ENCODE peak calls at places on chromosomes 1 and 21, in four cellular contexts. J is right lobe of liver, U is IMR-90, Y is ovary. F is an unnamed sample.

GRCh38 chr1:69991644-69992043 is 213.7 kb downstream of the LRRC40 start:
- DNase-seq in J (no peak), U (peak), Y (no peak), F (no peak)

GRCh38 chr1:23187637-23188036 is 19.0 kb upstream of the LUZP1 start:
- DNase-seq in J (peak), U (no peak), Y (no peak), F (no peak)

GRCh38 chr21:27837933-27838332 is 871.0 kb upstream of the ADAMTS5 start:
- DNase-seq in J (no peak), U (no peak), Y (no peak), F (no peak)

GRCh38 chr1:205812271-205812877 is 624 bp downstream of the SLC41A1 start:
- DNase-seq in J (no peak), U (peak), Y (peak), F (peak)

GRCh38 chr1:29563571-29563970 is 327.2 kb downstream of the PTPRU start:
- DNase-seq in J (no peak), U (peak), Y (no peak), F (no peak)

GRCh38 chr1:79052829-79053449 is 46.4 kb upstream of the ADGRL4 start:
- DNase-seq in J (no peak), U (no peak), Y (no peak), F (no peak)

GRCh38 chr1:219507432-219507831 is 105.5 kb downstream of the ZC3H11B start:
- DNase-seq in J (no peak), U (no peak), Y (no peak), F (no peak)

GRCh38 chr1:82226198-82226505 is 425.4 kb downstream of the ADGRL2 start:
- DNase-seq in J (no peak), U (no peak), Y (no peak), F (no peak)

GRCh38 chr1:88998716-88999115 is 6.3 kb upstream of the KYAT3 start:
- DNase-seq in J (no peak), U (peak), Y (no peak), F (peak)

GRCh38 chr1:98323396-98323795 is 338.1 kb upstream of the SNX7 start:
- DNase-seq in J (no peak), U (peak), Y (no peak), F (no peak)

GRCh38 chr1:8712413-8713229 is 104.8 kb downstream of the RERE start:
- DNase-seq in J (no peak), U (peak), Y (no peak), F (no peak)

GRCh38 chr1:208820600-208821232 is 576.5 kb upstream of the PLXNA2 start:
- DNase-seq in J (no peak), U (no peak), Y (no peak), F (no peak)

GRCh38 chr1:205690122-205690756 is 9.9 kb upstream of the SLC45A3 start:
- DNase-seq in J (no peak), U (no peak), Y (peak), F (no peak)

GRCh38 chr1:87778896-87779295 is 450.2 kb downstream of the LMO4 start:
- DNase-seq in J (no peak), U (peak), Y (no peak), F (no peak)

GRCh38 chr1:234862944-234863515 is 253.1 kb upstream of the IRF2BP2 start:
- DNase-seq in J (peak), U (peak), Y (peak), F (no peak)

GRCh38 chr1:218347316-218347712 is 2.2 kb downstream of the TGFB2 start:
- DNase-seq in J (no peak), U (peak), Y (peak), F (no peak)
- TF ChIP-seq POLR2A in J (no peak), U (peak), Y (no peak), F (no peak)

GRCh38 chr21:42062543-42063022 is 8.5 kb upstream of the UMODL1 start:
- DNase-seq in J (peak), U (no peak), Y (no peak), F (peak)

GRCh38 chr21:42061866-42062542 is 9.1 kb upstream of the UMODL1 start:
- DNase-seq in J (peak), U (no peak), Y (no peak), F (no peak)

GRCh38 chr21:42060166-42060565 is 11.0 kb upstream of the UMODL1 start:
- DNase-seq in J (peak), U (no peak), Y (no peak), F (no peak)

GRCh38 chr21:42059721-42060120 is 11.4 kb upstream of the UMODL1 start:
- DNase-seq in J (peak), U (no peak), Y (no peak), F (no peak)

DNA sequence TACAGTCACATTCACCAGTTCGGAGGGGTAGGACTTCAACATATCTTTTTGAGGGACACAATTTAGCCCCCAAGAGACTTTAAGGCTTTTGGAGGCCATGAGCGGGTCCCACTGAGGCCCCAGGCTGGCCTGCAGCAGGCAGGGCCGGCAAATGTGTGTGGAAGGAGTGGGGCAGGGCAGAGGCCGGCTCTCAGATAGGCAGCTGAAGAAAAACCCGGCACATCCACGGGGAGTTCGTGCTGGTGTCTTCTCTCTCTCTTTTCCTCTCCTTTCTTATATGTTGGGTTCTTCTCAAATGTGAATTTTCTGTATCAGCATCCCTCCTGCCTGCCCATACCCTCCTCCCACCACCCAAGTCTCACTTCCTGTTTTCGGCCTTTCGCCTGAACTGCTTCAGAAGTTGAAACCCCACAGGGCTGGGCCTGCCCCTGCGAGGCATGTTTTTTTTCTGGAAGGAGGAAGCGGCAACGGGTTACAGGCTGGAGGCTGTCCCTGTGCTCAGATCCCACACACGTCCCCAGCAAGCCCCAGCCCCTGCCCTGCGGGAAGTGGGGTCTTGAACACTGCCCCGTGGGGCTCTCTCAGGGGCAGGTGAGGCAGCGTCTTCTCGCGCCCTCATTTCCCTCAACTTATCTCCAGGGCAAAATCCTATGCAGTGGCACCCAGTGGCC is 9.8 kb upstream of the UMODL1 start:
- DNase-seq in J (peak), U (no peak), Y (no peak), F (no peak)
- TF ChIP-seq POLR2A in J (no peak), U (no peak), Y (no peak), F (no peak)

GRCh38 chr1:225735252-225736149 is 42.1 kb upstream of the SRP9 start:
- DNase-seq in J (peak), U (peak), Y (peak), F (no peak)
- TF ChIP-seq POLR2A in J (peak), U (peak), Y (no peak), F (no peak)

DNA sequence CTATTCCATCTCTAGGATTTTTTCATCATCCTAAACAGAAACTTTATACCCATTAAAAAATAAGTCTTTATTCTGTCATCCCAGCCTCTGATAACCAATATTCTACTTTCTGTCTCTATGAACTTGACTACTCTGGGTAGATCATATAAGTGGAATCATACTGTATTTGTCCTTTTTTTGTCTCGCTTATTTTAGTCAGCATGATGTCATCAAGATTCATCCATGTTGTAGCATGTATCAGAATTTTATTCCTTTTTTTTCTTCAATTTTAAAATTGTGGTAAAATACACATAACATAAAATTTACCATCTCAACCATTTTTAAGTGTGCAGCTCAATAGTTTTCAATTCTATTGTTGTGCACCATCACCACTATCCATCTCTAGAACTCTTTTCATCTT is 90.0 kb downstream of the SYT14 start:
- DNase-seq in J (no peak), U (no peak), Y (no peak), F (no peak)
- TF ChIP-seq POLR2A in J (no peak), U (no peak), Y (no peak), F (no peak)

DNA sequence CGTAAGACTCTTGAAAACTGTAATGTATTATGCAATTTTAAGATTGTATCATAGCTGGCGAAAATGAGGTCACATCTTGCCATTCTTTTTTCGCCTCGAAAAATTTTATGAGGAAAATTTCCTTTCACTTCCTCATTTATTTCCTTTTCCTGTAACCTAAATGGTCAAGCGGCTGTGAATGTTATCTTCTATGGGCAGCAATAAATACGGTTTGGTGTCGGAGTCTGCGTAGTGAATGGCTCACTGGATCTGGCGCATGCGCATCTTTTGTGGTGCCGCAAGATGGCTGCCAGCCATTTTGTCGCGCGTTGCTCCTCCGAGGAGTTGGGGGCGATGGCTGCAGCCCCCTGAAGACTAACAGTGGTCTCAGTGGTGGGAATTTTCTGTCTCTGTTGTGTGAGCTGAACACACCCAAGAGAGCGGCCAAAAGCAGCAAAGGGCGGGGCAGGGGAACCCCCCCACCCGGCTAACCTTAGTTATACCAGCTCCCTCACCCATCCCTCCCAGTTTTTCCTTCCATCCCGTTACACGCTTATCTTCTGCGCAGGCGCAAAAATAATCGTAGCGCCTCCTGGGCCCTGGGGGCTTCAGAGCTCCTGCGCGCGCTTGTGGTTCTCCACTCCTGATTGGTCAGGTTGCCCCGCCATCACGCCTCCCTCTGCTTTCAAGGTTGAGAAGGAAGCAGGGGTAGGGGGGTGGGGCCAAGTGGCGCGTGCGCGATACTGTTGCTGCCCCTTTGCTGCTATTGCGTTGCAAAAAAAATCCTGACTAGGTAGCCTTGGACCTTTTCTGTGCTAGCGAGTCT is at the start of gene RPRD2:
- DNase-seq in J (peak), U (peak), Y (peak), F (peak)
- TF ChIP-seq POLR2A in J (peak), U (peak), Y (peak), F (peak)

DNA sequence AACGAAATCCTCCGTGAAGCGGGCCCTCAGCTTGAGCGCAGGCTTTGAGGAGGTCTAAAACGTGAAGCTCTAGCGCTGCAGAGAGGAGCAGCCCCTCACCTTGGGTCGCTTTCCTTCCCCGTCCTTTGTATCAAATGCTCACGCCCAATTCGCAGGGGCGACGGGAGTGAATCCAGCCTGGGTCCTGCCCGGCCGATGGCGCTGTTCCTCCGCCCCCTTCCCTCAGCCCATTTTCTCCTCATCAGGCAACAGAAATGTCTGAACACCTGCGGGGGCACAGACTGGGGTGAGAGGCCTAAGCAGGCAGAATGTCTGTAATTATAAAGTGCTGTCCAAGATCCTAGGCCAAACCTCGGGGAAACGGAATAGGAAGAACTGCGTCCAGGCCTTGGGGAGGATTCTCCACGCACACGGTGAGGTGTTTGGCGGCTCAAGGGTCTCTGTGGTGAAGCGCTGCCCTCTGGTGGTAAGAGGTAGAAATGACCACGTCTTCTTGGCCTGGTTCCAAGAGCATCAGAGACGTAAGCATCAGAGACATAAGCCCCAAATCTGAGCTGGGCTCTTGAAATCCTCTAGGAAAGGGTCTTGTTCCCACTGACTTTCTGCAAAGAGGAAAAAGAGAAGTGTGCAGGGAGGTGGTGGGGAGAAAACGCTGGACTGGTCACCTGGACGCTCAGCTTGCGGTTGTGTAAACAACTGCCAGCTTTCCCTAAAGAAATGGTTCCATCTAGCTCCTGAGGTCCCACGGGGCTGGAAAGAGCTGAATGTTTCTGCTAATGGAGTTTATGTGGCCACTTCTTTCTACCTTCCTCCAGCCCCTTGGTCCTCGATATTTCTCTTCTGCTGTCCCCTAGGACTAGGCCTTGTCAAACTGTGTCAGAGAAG is 92.1 kb upstream of the CD53 start:
- DNase-seq in J (no peak), U (peak), Y (peak), F (peak)
- TF ChIP-seq POLR2A in J (no peak), U (no peak), Y (no peak), F (no peak)

F was measured in erythroblast.